ENCODE peak calls at places on chromosomes 11 and 22, in five cellular contexts. V is A549, P is K562, X is GM12878, W is HepG2. Y is an unnamed sample.
A peak's percentile ranks its signal among the peaks of the same experiment; 100 is the strongest.

GRCh38 chr11:43574949-43575915 is 105.3 kb upstream of the HSD17B12 start:
- DNase-seq in P (no peak), V (peak; percentile 23), W (no peak), X (no peak), Y (peak; percentile 60)

GRCh38 chr11:113241190-113242051 is 73.0 kb upstream of the TTC12 start:
- DNase-seq in P (no peak), X (no peak), V (no peak), W (no peak), Y (no peak)

GRCh38 chr11:83037877-83038276 is 33.8 kb downstream of the RAB30 start:
- DNase-seq in V (no peak), P (no peak), X (no peak), W (no peak), Y (no peak)

GRCh38 chr11:120225372-120225909 is 14.5 kb upstream of the POU2F3 start:
- DNase-seq in P (no peak), W (no peak), X (no peak), V (no peak), Y (no peak)

GRCh38 chr11:65722261-65722660 is 1.7 kb upstream of the RNASEH2C start:
- DNase-seq in W (no peak), V (no peak), X (no peak), P (no peak), Y (no peak)

GRCh38 chr22:17847360-17848078 is 73.2 kb upstream of the BID start:
- DNase-seq in P (peak; percentile 69), W (no peak), V (no peak), X (no peak), Y (no peak)

GRCh38 chr11:38756537-38756936 is 2158.5 kb upstream of the RAG2 start:
- DNase-seq in V (no peak), P (no peak), W (no peak), X (no peak), Y (no peak)

GRCh38 chr11:118353084-118353710 is 6.2 kb upstream of the UBE4A start:
- DNase-seq in P (peak; percentile 16), X (no peak), W (no peak), V (no peak), Y (peak; percentile 54)

GRCh38 chr11:107898270-107898669 is 30.0 kb upstream of the RAB39A start:
- DNase-seq in X (peak; percentile 24), W (peak; percentile 20), P (peak; percentile 32), V (peak; percentile 53), Y (peak; percentile 62)

GRCh38 chr22:20111045-20111688 is 4.7 kb upstream of the RANBP1 start:
- DNase-seq in V (peak; percentile 65), P (peak; percentile 89), X (no peak), W (peak; percentile 61), Y (peak; percentile 78)

GRCh38 chr11:95991101-95991500 is 67.2 kb upstream of the MTMR2 start:
- DNase-seq in X (no peak), P (no peak), W (no peak), V (peak; percentile 62), Y (no peak)

GRCh38 chr11:11857769-11858168 is 16.0 kb downstream of the USP47 start:
- DNase-seq in W (peak; percentile 9), V (peak; percentile 32), P (no peak), X (no peak), Y (peak; percentile 59)

GRCh38 chr11:76025068-76025467 is 181.2 kb downstream of the WNT11 start:
- DNase-seq in V (no peak), X (no peak), W (no peak), P (no peak), Y (no peak)

GRCh38 chr22:35589071-35589735 is 27.9 kb downstream of the MB start:
- DNase-seq in W (no peak), X (no peak), V (peak; percentile 97), P (no peak), Y (no peak)

GRCh38 chr11:2725367-2726300 is 25.8 kb upstream of the KCNQ1OT1 start:
- DNase-seq in V (no peak), W (peak; percentile 79), X (no peak), P (no peak), Y (no peak)

GRCh38 chr11:122748968-122749687 is 89.2 kb upstream of the CRTAM start:
- DNase-seq in W (no peak), P (peak; percentile 13), X (peak; percentile 56), V (no peak), Y (no peak)

GRCh38 chr11:129192150-129192549 is at the start of gene ARHGAP32:
- DNase-seq in W (no peak), P (no peak), X (no peak), V (peak; percentile 8), Y (no peak)

GRCh38 chr11:113281052-113281725 is 33.2 kb upstream of the TTC12 start:
- DNase-seq in X (no peak), V (no peak), P (no peak), W (no peak), Y (no peak)

GRCh38 chr11:95429376-95429907 is 198.4 kb upstream of the SESN3 start:
- DNase-seq in W (no peak), P (no peak), X (no peak), V (no peak), Y (no peak)

GRCh38 chr11:32796425-32796824 is 2.0 kb upstream of the CCDC73 start:
- DNase-seq in P (no peak), X (no peak), W (no peak), V (no peak), Y (no peak)

GRCh38 chr11:77710358-77710757 is 72.8 kb upstream of the CLNS1A start:
- DNase-seq in W (peak; percentile 36), V (peak; percentile 10), X (no peak), P (no peak), Y (no peak)

GRCh38 chr22:50599816-50600454 is 658 bp upstream of the MAPK8IP2 start:
- DNase-seq in W (peak; percentile 9), P (peak; percentile 82), X (no peak), V (no peak), Y (peak; percentile 76)

GRCh38 chr11:108340958-108341357 is 118.1 kb downstream of the ATM start:
- DNase-seq in P (peak; percentile 39), W (peak; percentile 62), X (no peak), V (peak; percentile 7), Y (peak; percentile 37)

GRCh38 chr22:32144875-32145274 is 14.2 kb downstream of the C22orf42 start:
- DNase-seq in P (no peak), W (no peak), X (no peak), V (no peak), Y (no peak)
- TF ChIP-seq JUNB in P (no peak), W (no peak), X (no peak), V (no peak), Y (no peak)

DNA sequence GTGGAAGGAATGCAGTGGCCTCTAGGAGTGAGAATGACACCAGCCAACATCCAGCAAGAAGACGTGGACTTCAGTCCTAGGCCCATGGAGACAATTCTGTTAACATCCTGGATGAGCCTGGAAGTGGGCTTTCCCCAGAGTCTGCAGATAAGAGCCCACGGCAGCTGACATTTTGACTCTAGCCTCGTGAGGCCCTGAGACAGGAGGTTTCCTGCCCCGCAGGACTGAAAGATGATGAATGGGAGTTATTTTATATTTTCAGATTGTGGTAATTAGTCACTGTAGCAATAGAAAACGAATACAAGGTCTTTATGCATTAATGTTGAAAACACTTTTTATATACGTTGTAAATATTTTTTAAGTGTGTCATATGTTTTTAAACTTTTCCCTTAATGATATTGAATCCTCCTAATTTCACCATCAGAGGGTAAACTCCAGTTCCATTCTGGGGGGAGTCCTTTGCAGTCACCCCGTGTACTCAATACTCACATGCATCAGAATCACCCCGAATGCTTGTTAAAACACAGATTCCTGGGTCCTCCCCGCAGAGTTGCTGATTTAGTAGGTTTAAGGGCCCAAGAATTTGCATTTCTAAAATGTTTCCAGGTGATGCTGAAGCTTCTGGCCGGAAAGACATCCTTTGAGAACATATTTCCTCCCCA is 545 bp upstream of the TPCN2 start:
- DNase-seq in W (no peak), X (no peak), V (no peak), P (no peak), Y (peak; percentile 28)
- H3K4me3 ChIP-seq in W (peak overlapping the region; percentile 97), X (peak overlapping the region; percentile 10), V (peak overlapping the region; percentile 99), P (peak overlapping the region; percentile 92), Y (peak overlapping the region; percentile 78)

GRCh38 chr11:125167954-125168821 is 3.6 kb downstream of the PKNOX2 start:
- DNase-seq in V (no peak), X (no peak), W (no peak), P (no peak), Y (peak; percentile 37)
- TF ChIP-seq JUNB in V (no peak), X (no peak), W (no peak), P (no peak), Y (no peak)

DNA sequence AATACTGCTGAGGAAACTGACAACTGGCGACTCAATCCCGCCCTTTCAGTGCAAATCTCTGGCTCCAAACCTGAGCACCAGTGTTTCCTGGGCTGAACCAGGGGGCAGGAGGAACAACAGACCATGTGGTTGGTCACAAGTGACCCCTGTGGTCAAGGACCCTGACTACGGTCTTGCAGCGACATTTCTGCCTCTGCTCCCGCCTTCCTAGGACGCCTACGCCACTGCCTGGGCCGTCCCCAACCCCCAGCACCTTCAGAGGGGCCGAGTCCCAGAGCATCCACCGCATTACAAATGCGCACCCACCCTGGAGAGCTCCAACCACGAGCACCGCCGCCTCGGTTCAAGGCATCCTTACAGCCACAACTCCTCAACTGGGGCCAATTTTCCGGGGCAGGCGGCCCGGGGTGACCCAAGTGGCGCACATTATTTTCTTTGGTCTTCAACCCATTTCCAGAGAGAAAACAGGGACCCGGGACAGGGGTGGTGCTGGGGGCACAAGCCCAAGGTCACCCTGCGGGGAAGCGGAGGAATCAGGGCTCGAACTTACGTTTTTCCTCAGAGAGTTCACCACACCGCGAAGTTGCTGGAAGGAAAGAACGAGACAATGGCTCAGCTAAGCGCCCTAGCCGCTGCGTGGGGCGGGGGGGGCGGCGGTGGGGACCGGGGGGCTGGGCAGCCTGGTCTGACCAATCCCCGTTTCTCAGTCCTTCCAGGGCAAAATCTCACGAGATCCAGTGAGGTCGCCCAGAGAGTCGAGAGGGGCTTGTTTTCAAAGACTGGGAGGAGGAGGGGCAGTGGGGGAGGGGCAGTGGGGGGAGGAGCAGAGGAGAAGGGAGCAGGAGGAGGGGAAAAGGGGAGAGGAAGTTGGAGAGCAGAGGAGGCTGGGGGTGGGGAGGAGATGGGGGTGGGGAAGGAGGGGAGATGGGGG is 1.8 kb downstream of the PRAME start:
- DNase-seq in W (no peak), P (peak; percentile 100), X (no peak), V (peak; percentile 81), Y (no peak)
- H3K4me3 ChIP-seq in W (no peak overlapping the region), P (peak overlapping the region; percentile 59), X (no peak overlapping the region), V (peak overlapping the region; percentile 90), Y (no peak overlapping the region)